ENCODE peak calls at places on chromosomes 4 and X, in eight cellular contexts. G is Calu3; U is cardiac fibroblast; R is naive thymus-derived CD8-positive, alpha-beta T cell; W is T follicular helper cell; P is naive B cell; N is stromal cell of bone marrow; I is activated CD8-positive, alpha-beta T cell treated with anti-CD3 and anti-CD28 coated beads for 36 hours. Q is an unnamed sample.

GRCh38 chrX:50579955-50580354 is 109.3 kb upstream of the DGKK start:
- DNase-seq in W (peak), R (peak), P (peak), N (peak), U (peak), I (peak), G (peak), Q (peak)

GRCh38 chrX:8323356-8323755 is 141.3 kb upstream of the VCX3B start:
- DNase-seq in G (no peak), R (no peak), U (no peak), I (no peak), W (no peak), N (no peak), P (no peak), Q (no peak)

GRCh38 chrX:119574394-119575266 is at the start of gene UBE2A:
- DNase-seq in P (peak), N (peak), W (peak), R (peak), G (peak), U (peak), I (peak), Q (peak)

GRCh38 chr4:112327950-112328349 is 30.8 kb downstream of the ALPK1 start:
- DNase-seq in W (no peak), N (peak), I (peak), R (no peak), U (peak), P (peak), G (no peak), Q (no peak)

GRCh38 chr4:119559044-119559647 is 69.5 kb downstream of the PDE5A start:
- DNase-seq in N (peak), G (no peak), W (no peak), P (no peak), I (no peak), U (peak), R (no peak), Q (peak)

GRCh38 chr4:107034091-107034698 is 1.9 kb downstream of the DKK2 start:
- DNase-seq in W (no peak), U (peak), P (no peak), R (no peak), I (peak), G (peak), N (no peak), Q (no peak)

GRCh38 chr4:110675406-110675805 is 52.5 kb upstream of the PITX2 start:
- DNase-seq in G (no peak), P (no peak), I (no peak), U (no peak), W (no peak), N (no peak), R (no peak), Q (no peak)

GRCh38 chr4:111802191-111802590 is 343.1 kb upstream of the FAM241A start:
- DNase-seq in N (no peak), I (no peak), W (no peak), R (no peak), U (no peak), P (no peak), G (no peak), Q (no peak)

GRCh38 chr4:163590609-163591264 is 96.2 kb downstream of the TMA16 start:
- DNase-seq in W (no peak), G (no peak), I (no peak), U (no peak), R (no peak), P (no peak), N (no peak), Q (no peak)

GRCh38 chr4:151738706-151739105 is 22.1 kb downstream of the GATB start:
- DNase-seq in P (no peak), I (no peak), N (no peak), W (no peak), R (no peak), U (no peak), G (no peak), Q (no peak)

GRCh38 chr4:10074767-10075105 is 41.9 kb downstream of the WDR1 start:
- DNase-seq in W (no peak), G (no peak), I (peak), N (no peak), P (no peak), U (peak), R (no peak), Q (peak)

GRCh38 chr4:158814636-158815035 is 45.8 kb downstream of the FNIP2 start:
- DNase-seq in R (no peak), U (peak), G (no peak), P (no peak), I (no peak), N (no peak), W (no peak), Q (no peak)

GRCh38 chr4:7323461-7323871 is 111.3 kb downstream of the PSAPL1 start:
- DNase-seq in W (no peak), U (no peak), I (no peak), P (no peak), G (no peak), R (no peak), N (no peak), Q (no peak)

GRCh38 chr4:164779811-164780216 is 25.9 kb downstream of the SMIM31 start:
- DNase-seq in P (no peak), W (no peak), R (peak), I (peak), N (peak), G (peak), U (peak), Q (peak)

GRCh38 chr4:90715242-90715641 is 588.0 kb downstream of the CCSER1 start:
- DNase-seq in G (no peak), N (no peak), U (no peak), R (no peak), W (no peak), I (no peak), P (no peak), Q (no peak)

GRCh38 chrX:104565791-104566687 is at the start of gene IL1RAPL2:
- DNase-seq in I (peak), W (no peak), U (peak), P (no peak), N (peak), G (peak), R (no peak), Q (peak)

GRCh38 chr4:26410385-26411293 is 79.6 kb downstream of the CCKAR start:
- DNase-seq in G (peak), W (peak), I (peak), P (peak), N (peak), R (peak), U (peak), Q (no peak)

GRCh38 chr4:80434238-80434637 is 98.7 kb downstream of the CFAP299 start:
- DNase-seq in R (no peak), I (no peak), P (no peak), G (no peak), U (peak), W (no peak), N (no peak), Q (no peak)

GRCh38 chr4:148026022-148026421 is 294.1 kb downstream of the ARHGAP10 start:
- DNase-seq in U (peak), I (no peak), G (no peak), W (no peak), R (no peak), P (no peak), N (peak), Q (no peak)

GRCh38 chr4:15654556-15655222 is 468 bp downstream of the FBXL5 start:
- DNase-seq in U (peak), W (peak), G (peak), P (no peak), I (peak), N (no peak), R (peak), Q (no peak)

GRCh38 chr4:8922481-8922880 is 50.8 kb upstream of the HMX1 start:
- DNase-seq in G (no peak), P (no peak), I (no peak), W (no peak), R (no peak), N (no peak), U (no peak), Q (no peak)

GRCh38 chr4:79284893-79285292 is 41.0 kb downstream of the NAA11 start:
- DNase-seq in I (no peak), U (no peak), N (no peak), G (no peak), W (no peak), R (no peak), P (no peak), Q (no peak)

GRCh38 chr4:4673070-4673469 is 131.2 kb upstream of the STX18 start:
- DNase-seq in W (no peak), R (no peak), U (peak), I (peak), N (no peak), P (no peak), G (no peak), Q (peak)

GRCh38 chr4:150244600-150244999 is 166.4 kb downstream of the DCLK2 start:
- DNase-seq in U (peak), N (peak), W (no peak), P (no peak), G (no peak), R (no peak), I (no peak), Q (no peak)

GRCh38 chrX:19735244-19735643 is 152.2 kb downstream of the SH3KBP1 start:
- DNase-seq in N (no peak), P (no peak), G (no peak), W (no peak), I (no peak), U (no peak), R (no peak), Q (no peak)

GRCh38 chrX:14291626-14292025 is 237.7 kb upstream of the GLRA2 start:
- DNase-seq in U (no peak), I (no peak), N (no peak), G (no peak), P (no peak), W (no peak), R (no peak), Q (peak)

GRCh38 chr4:179867300-179867878 is 2375.8 kb upstream of the TENM3 start:
- DNase-seq in R (peak), I (peak), N (no peak), P (peak), W (no peak), U (peak), G (peak), Q (peak)

Q was measured in NT2/D1.